ENCODE peak calls at places on chromosomes 5 and 9, in nine cellular contexts. P is IMR-90; I is ovary; K is Peyer's patch; X is mammary epithelial cell; Z is sigmoid colon; E is A549; U is CD4-positive, alpha-beta memory T cell; J is pancreas. S is an unnamed sample.

GRCh38 chr5:179312557-179313235 is 32.6 kb downstream of the ADAMTS2 start:
- DNase-seq in P (peak; percentile 52), I (no peak), K (no peak), X (no peak), Z (no peak), E (no peak), U (no peak), J (peak; percentile 37), S (no peak)

GRCh38 chr9:16726023-16726422 is 144.4 kb downstream of the BNC2 start:
- DNase-seq in P (peak; percentile 70), I (no peak), K (no peak), X (peak; percentile 12), Z (no peak), E (no peak), U (no peak), J (no peak), S (peak; percentile 79)

GRCh38 chr9:131513177-131513576 is 10.5 kb downstream of the POMT1 start:
- DNase-seq in P (no peak), I (no peak), K (no peak), X (no peak), Z (no peak), E (no peak), U (no peak), J (no peak), S (no peak)

GRCh38 chr5:124920909-124921666 is 174.6 kb upstream of the ZNF608 start:
- DNase-seq in P (no peak), I (no peak), K (no peak), X (no peak), Z (no peak), E (no peak), U (no peak), J (no peak), S (no peak)

GRCh38 chr5:80569086-80569960 is 757 bp downstream of the ANKRD34B start:
- DNase-seq in P (no peak), I (no peak), K (no peak), X (no peak), Z (no peak), E (no peak), U (no peak), J (peak; percentile 65), S (no peak)

GRCh38 chr5:177154003-177154643 is 20.6 kb downstream of the NSD1 start:
- DNase-seq in P (peak; percentile 36), I (no peak), K (peak; percentile 19), X (no peak), Z (no peak), E (no peak), U (no peak), J (no peak), S (no peak)

GRCh38 chr5:137292461-137293025 is 206.6 kb downstream of the SPOCK1 start:
- DNase-seq in P (no peak), I (no peak), K (no peak), X (no peak), Z (no peak), E (no peak), U (no peak), J (no peak), S (no peak)

GRCh38 chr9:10612649-10613398 is at the start of gene PTPRD:
- DNase-seq in P (peak; percentile 5), I (no peak), K (no peak), X (peak; percentile 56), Z (no peak), E (peak; percentile 40), U (no peak), J (peak; percentile 80), S (no peak)

GRCh38 chr9:123940721-123941534 is 11.0 kb upstream of the DENND1A start:
- DNase-seq in P (no peak), I (no peak), K (peak; percentile 14), X (no peak), Z (no peak), E (no peak), U (no peak), J (no peak), S (no peak)

GRCh38 chr5:625516-625915 is 13.4 kb downstream of the CEP72 start:
- DNase-seq in P (no peak), I (no peak), K (no peak), X (no peak), Z (peak; percentile 26), E (no peak), U (no peak), J (peak; percentile 29), S (no peak)

DNA sequence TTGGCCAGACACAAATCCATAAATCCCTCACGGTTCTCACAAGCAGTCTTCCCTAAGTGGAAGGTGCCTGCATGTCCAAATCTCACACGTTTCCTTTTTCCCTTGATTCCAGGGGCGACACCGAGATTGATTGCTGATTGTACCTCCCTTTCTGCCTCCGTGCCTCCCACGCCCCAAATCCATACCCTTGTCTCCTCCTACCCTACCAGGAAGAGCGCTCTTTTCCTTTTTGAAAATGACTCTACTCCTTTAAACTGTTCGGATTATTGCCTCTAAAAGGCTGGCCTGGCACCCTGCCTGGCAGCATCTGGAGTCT is 4.5 kb downstream of the STC2 start:
- DNase-seq in P (no peak), I (no peak), K (no peak), X (no peak), Z (no peak), E (no peak), U (no peak), J (no peak), S (no peak)
- H3K4me3 ChIP-seq in P (no peak overlapping the region), I (no peak overlapping the region), K (no peak overlapping the region), X (no peak overlapping the region), Z (peak overlapping the region; percentile 12), E (no peak overlapping the region), U (no peak overlapping the region), J (no peak overlapping the region), S (peak overlapping the region; percentile 76)

GRCh38 chr9:109022909-109023308 is 9.6 kb upstream of the CTNNAL1 start:
- DNase-seq in P (no peak), I (no peak), K (no peak), X (no peak), Z (no peak), E (no peak), U (no peak), J (no peak), S (no peak)

GRCh38 chr9:109020581-109020980 is 7.3 kb upstream of the CTNNAL1 start:
- DNase-seq in P (no peak), I (no peak), K (no peak), X (no peak), Z (no peak), E (no peak), U (no peak), J (no peak), S (no peak)

GRCh38 chr9:109019420-109019819 is 6.1 kb upstream of the CTNNAL1 start:
- DNase-seq in P (no peak), I (no peak), K (no peak), X (no peak), Z (no peak), E (no peak), U (no peak), J (no peak), S (no peak)

GRCh38 chr9:109020113-109020512 is 6.8 kb upstream of the CTNNAL1 start:
- DNase-seq in P (no peak), I (no peak), K (no peak), X (no peak), Z (no peak), E (no peak), U (no peak), J (no peak), S (no peak)

GRCh38 chr9:109020982-109021511 is 7.7 kb upstream of the CTNNAL1 start:
- DNase-seq in P (no peak), I (no peak), K (no peak), X (no peak), Z (no peak), E (no peak), U (no peak), J (no peak), S (no peak)
- H3K27ac ChIP-seq in P (no peak overlapping the region), I (no peak overlapping the region), K (no peak overlapping the region), X (no peak overlapping the region), Z (no peak overlapping the region), E (no peak overlapping the region), U (no peak overlapping the region), J (no peak overlapping the region), S (no peak overlapping the region)

GRCh38 chr5:141477815-141478214 is 2.0 kb downstream of the PCDHGC3 start:
- DNase-seq in P (no peak), I (no peak), K (no peak), X (no peak), Z (no peak), E (no peak), U (no peak), J (no peak), S (no peak)
- H3K4me3 ChIP-seq in P (peak overlapping the region; percentile 54), I (peak overlapping the region; percentile 59), K (peak overlapping the region; percentile 65), X (peak overlapping the region; percentile 73), Z (peak overlapping the region; percentile 60), E (no peak overlapping the region), U (no peak overlapping the region), J (no peak overlapping the region), S (no peak overlapping the region)

GRCh38 chr5:41763096-41763495 is 107.1 kb downstream of the OXCT1 start:
- DNase-seq in P (peak; percentile 53), I (no peak), K (no peak), X (peak; percentile 20), Z (no peak), E (no peak), U (no peak), J (no peak), S (no peak)

GRCh38 chr5:41762426-41762825 is 107.8 kb downstream of the OXCT1 start:
- DNase-seq in P (no peak), I (no peak), K (no peak), X (no peak), Z (no peak), E (no peak), U (no peak), J (no peak), S (no peak)

GRCh38 chr5:41764650-41765049 is 105.6 kb downstream of the OXCT1 start:
- DNase-seq in P (no peak), I (no peak), K (no peak), X (no peak), Z (no peak), E (no peak), U (no peak), J (no peak), S (no peak)

GRCh38 chr5:41761663-41762062 is 108.6 kb downstream of the OXCT1 start:
- DNase-seq in P (no peak), I (no peak), K (no peak), X (no peak), Z (no peak), E (no peak), U (no peak), J (no peak), S (no peak)

DNA sequence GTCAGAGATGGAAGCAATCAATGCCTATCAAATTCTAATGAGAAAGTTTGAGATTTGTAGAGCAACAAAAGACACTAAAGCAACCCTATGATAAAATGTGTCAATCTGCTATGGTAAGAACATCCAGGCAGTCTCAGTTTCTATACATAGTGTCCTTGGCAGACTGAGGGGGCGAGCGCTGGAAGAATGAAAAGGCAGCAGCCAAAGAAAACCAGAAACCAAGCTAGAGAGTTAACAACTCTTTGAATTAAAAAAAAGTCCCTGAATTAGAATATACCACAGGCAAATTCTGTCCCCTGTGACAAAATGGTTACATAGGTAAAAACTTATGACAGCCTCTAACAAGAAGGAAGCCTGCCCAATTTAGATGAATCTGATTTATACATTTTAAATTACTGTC is 106.7 kb downstream of the OXCT1 start:
- DNase-seq in P (no peak), I (no peak), K (no peak), X (no peak), Z (no peak), E (no peak), U (no peak), J (no peak), S (no peak)
- H3K27ac ChIP-seq in P (no peak overlapping the region), I (no peak overlapping the region), K (no peak overlapping the region), X (no peak overlapping the region), Z (no peak overlapping the region), E (no peak overlapping the region), U (no peak overlapping the region), J (no peak overlapping the region), S (peak overlapping the region; percentile 89)

S was measured in SK-N-MC.